ENCODE peak calls at places on chromosomes 11 and 22, in seven cellular contexts. T is SK-N-SH, W is K562, B is HCT116, P is H1, E is GM12878, L is HepG2. R is an unnamed sample.

GRCh38 chr11:12201016-12201985 is 90.9 kb downstream of the MICAL2 start:
- DNase-seq in T (peak), W (peak), B (no peak), P (no peak), E (no peak), L (peak), R (no peak)

GRCh38 chr11:42555197-42555596 is 756.6 kb upstream of the API5 start:
- DNase-seq in T (no peak), W (no peak), B (no peak), P (no peak), E (no peak), L (no peak), R (no peak)

GRCh38 chr11:123607781-123608180 is 46.6 kb downstream of the SCN3B start:
- DNase-seq in T (no peak), W (no peak), B (no peak), P (no peak), E (no peak), L (no peak), R (no peak)

GRCh38 chr11:128375941-128376340 is 211.4 kb downstream of the ETS1 start:
- DNase-seq in T (no peak), W (no peak), B (no peak), P (no peak), E (no peak), L (no peak), R (no peak)

GRCh38 chr22:38655532-38656255 is 498 bp downstream of the FAM227A start:
- DNase-seq in T (peak), W (peak), B (no peak), P (peak), E (no peak), L (no peak), R (peak)

GRCh38 chr11:76382209-76382608 is 1.1 kb downstream of the GVQW3 start:
- DNase-seq in T (no peak), W (no peak), B (no peak), P (no peak), E (no peak), L (no peak), R (no peak)

GRCh38 chr11:130455493-130456127 is 7.2 kb downstream of the ADAMTS15 start:
- DNase-seq in T (no peak), W (no peak), B (no peak), P (no peak), E (no peak), L (no peak), R (no peak)

GRCh38 chr22:45216133-45217003 is 24.3 kb downstream of the KIAA0930 start:
- DNase-seq in T (no peak), W (peak), B (no peak), P (no peak), E (no peak), L (no peak), R (no peak)

GRCh38 chr11:128904872-128905344 is 13.8 kb downstream of the KCNJ5 start:
- DNase-seq in T (peak), W (no peak), B (no peak), P (no peak), E (no peak), L (no peak), R (no peak)

GRCh38 chr11:62125316-62125715 is 1.5 kb downstream of the INCENP start:
- DNase-seq in T (peak), W (no peak), B (no peak), P (no peak), E (no peak), L (no peak), R (no peak)

GRCh38 chr11:61828629-61829407 is 718 bp downstream of the FADS2 start:
- DNase-seq in T (peak), W (no peak), B (no peak), P (no peak), E (no peak), L (no peak), R (no peak)

GRCh38 chr11:72507050-72507449 is 72.7 kb upstream of the CLPB start:
- DNase-seq in T (no peak), W (no peak), B (no peak), P (no peak), E (no peak), L (no peak), R (peak)

DNA sequence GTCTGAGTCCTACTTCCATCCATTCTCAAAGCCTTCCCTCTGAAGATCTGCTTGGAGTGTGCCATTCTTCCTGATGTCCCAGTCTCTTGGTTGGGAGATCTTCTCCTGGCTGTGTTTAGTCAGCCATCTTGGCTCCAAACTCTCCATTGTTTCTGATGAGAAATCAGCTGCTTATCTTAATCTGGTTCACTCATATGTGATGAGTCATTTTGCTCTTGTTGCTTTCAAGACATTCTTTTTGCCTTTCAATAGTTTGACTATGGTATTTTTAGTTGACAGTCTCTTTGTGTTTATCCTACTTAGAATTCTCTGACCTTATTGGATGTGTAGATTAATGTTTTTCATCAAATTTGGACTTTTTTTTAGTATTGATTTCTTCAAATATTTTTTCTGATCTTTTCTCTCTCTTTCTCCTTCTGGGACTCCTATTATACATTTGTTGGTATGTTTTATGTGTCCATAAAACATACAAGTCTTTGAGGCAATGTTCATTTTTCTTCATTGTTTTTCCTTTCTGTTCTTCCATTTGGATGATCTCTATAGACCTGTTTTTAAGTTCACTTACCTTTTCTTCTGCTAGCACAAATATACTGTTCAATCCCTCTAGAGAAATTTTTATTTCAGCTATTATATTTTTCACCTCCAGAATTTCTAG is 77.2 kb upstream of the CLPB start:
- DNase-seq in T (no peak), W (no peak), B (no peak), P (no peak), E (no peak), L (no peak), R (no peak)
- TF ChIP-seq YY1 in T (no peak), W (no peak), B (no peak), P (no peak), E (no peak), L (no peak), R (no peak)

GRCh38 chr11:57512646-57513445 is 2.7 kb downstream of the SLC43A1 start:
- DNase-seq in T (peak), W (peak), B (no peak), P (no peak), E (no peak), L (no peak), R (no peak)

GRCh38 chr11:57514538-57515331 is 767 bp downstream of the SLC43A1 start:
- DNase-seq in T (peak), W (peak), B (no peak), P (no peak), E (no peak), L (peak), R (no peak)

GRCh38 chr11:57513911-57514537 is 1.5 kb downstream of the SLC43A1 start:
- DNase-seq in T (peak), W (peak), B (no peak), P (no peak), E (no peak), L (no peak), R (no peak)

GRCh38 chr11:57511741-57512430 is 3.6 kb downstream of the SLC43A1 start:
- DNase-seq in T (no peak), W (no peak), B (no peak), P (no peak), E (no peak), L (no peak), R (no peak)

GRCh38 chr11:57513446-57513795 is 2.1 kb downstream of the SLC43A1 start:
- DNase-seq in T (no peak), W (no peak), B (no peak), P (no peak), E (no peak), L (no peak), R (no peak)
- TF ChIP-seq YY1 in T (no peak), W (no peak), B (no peak), P (no peak), E (no peak), L (no peak), R (no peak)

GRCh38 chr11:8634498-8634897 is 40.5 kb upstream of the STK33 start:
- DNase-seq in T (no peak), W (no peak), B (no peak), P (no peak), E (no peak), L (no peak), R (no peak)

GRCh38 chr11:8636127-8636526 is 42.1 kb upstream of the STK33 start:
- DNase-seq in T (no peak), W (no peak), B (no peak), P (no peak), E (no peak), L (no peak), R (no peak)

DNA sequence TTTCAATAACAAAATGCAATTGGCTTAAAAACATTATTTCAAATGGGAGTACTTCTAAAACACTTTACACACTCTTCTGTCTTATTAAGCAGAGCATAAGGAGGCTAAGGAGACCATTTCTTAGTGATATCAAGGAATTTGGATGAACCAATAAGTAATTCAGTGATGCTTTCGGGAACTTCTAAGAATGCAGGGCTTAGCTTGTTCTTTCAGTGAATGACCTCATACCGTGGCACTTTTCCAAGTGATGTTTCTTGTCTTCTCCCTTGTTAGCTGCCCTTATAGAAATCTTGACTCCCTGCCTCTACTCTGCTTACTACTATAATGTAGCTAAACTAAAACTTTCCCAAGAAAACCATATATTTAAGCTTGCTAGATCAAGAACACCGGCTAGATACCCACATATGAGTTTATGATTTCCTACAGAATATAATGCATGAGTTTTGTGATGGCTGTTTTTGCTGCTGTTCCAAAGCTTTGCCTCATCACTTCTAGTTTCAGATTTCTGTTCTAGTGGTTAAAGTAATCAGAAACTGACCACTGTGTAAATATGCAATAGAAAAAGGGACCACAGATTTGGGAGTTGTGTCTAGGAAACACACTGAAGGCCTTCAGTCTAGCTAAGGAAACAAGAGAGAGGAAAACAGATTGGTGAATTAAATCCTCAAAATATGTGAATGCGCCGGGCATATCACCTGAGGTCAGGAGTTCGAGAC is 37.5 kb upstream of the STK33 start:
- DNase-seq in T (no peak), W (peak), B (no peak), P (no peak), E (no peak), L (no peak), R (no peak)
- TF ChIP-seq YY1 in T (no peak), W (no peak), B (no peak), P (no peak), E (no peak), L (no peak), R (no peak)

GRCh38 chr11:1881442-1882264 is 10.0 kb downstream of the PRR33 start:
- DNase-seq in T (no peak), W (no peak), B (no peak), P (no peak), E (no peak), L (no peak), R (no peak)
- TF ChIP-seq YY1 in T (no peak), W (no peak), B (no peak), P (no peak), E (no peak), L (no peak), R (no peak)

DNA sequence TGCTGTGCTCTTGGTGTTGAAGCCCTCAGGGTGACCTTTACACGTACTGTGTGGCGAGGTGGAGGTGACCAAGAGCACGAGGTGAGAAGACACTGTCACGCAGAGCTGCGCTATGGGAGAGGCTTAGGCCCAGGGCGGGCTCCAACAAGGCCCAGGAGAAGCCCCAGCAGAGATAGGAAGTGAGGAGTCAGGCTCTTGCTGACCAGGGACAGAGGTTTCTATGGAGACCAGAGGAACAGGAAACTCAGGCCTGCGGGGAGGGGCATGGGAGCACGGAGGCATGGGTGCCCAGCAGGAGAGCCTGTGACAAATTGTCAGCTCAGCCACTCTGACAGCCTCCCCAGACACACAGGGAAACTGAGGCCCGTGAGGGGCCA is 15.8 kb downstream of the DGKZ start:
- DNase-seq in T (peak), W (peak), B (no peak), P (no peak), E (no peak), L (no peak), R (no peak)
- TF ChIP-seq YY1 in T (no peak), W (no peak), B (no peak), P (no peak), E (no peak), L (no peak), R (no peak)

R was measured in NT2/D1.